ENCODE peak calls at places on chromosomes 12 and 14, in nine cellular contexts. E, P, W, D, U, L, R, T and I are unnamed samples.

GRCh38 chr12:28092396-28092795 is 97.9 kb upstream of the CCDC91 start:
- DNase-seq in T (no peak), D (no peak), P (no peak), U (no peak), W (no peak), R (no peak), E (no peak), L (no peak), I (no peak)

GRCh38 chr14:95228240-95228639 is 70.9 kb upstream of the DICER1 start:
- DNase-seq in P (no peak), D (no peak), T (no peak), W (no peak), U (no peak), E (no peak), L (no peak), R (no peak), I (no peak)

GRCh38 chr12:132669166-132669879 is 17.8 kb downstream of the POLE start:
- DNase-seq in T (no peak), E (no peak), R (no peak), L (no peak), D (no peak), W (no peak), P (peak), U (no peak), I (no peak)

GRCh38 chr12:47818382-47818700 is 1.4 kb downstream of the HDAC7 start:
- DNase-seq in E (no peak), U (no peak), W (no peak), P (peak), R (no peak), D (no peak), L (no peak), T (no peak), I (no peak)

GRCh38 chr14:96279564-96279963 is 23.6 kb downstream of the BDKRB1 start:
- DNase-seq in D (no peak), U (no peak), P (no peak), T (no peak), W (no peak), R (no peak), E (no peak), L (no peak), I (no peak)

GRCh38 chr12:11649413-11650278 is at the start of gene ETV6:
- DNase-seq in D (peak), L (no peak), P (peak), W (peak), T (peak), U (peak), E (peak), R (peak), I (peak)

GRCh38 chr12:63068857-63069442 is 82.1 kb downstream of the AVPR1A start:
- DNase-seq in E (no peak), D (no peak), R (no peak), U (peak), W (peak), L (no peak), P (peak), T (no peak), I (no peak)

GRCh38 chr14:95585971-95586620 is 51.2 kb downstream of the GLRX5 start:
- DNase-seq in R (no peak), W (no peak), D (no peak), T (no peak), U (no peak), E (no peak), L (no peak), P (no peak), I (no peak)

GRCh38 chr12:104602901-104603300 is 146.2 kb downstream of the CHST11 start:
- DNase-seq in U (peak), W (no peak), P (no peak), D (no peak), L (no peak), E (no peak), T (no peak), R (no peak), I (no peak)

GRCh38 chr14:96648506-96649326 is 146.5 kb downstream of the PAPOLA start:
- DNase-seq in T (no peak), R (no peak), P (no peak), U (no peak), D (no peak), E (no peak), L (no peak), W (no peak), I (no peak)

GRCh38 chr14:75514673-75515630 is 7.3 kb upstream of the BATF start:
- DNase-seq in L (no peak), W (peak), E (no peak), P (no peak), T (no peak), R (peak), U (peak), D (no peak), I (peak)

GRCh38 chr14:27386391-27386790 is 788.6 kb upstream of the NOVA1 start:
- DNase-seq in D (no peak), U (no peak), R (no peak), T (no peak), E (no peak), P (peak), W (no peak), L (no peak), I (no peak)

GRCh38 chr12:113462117-113462774 is 9.4 kb downstream of the LHX5 start:
- DNase-seq in U (peak), R (peak), E (peak), W (peak), L (peak), T (peak), D (peak), P (peak), I (peak)